ENCODE peak calls at places on chromosomes 5 and 9, in eight cellular contexts. C, D, E, W, A, Q, K and S are unnamed samples.

GRCh38 chr5:154162475-154163217 is 27.9 kb upstream of the GALNT10 start:
- DNase-seq in W (no peak), C (peak), A (peak), Q (no peak), D (peak), K (no peak), E (no peak), S (no peak)

GRCh38 chr9:90344013-90344412 is 298.6 kb downstream of the DIRAS2 start:
- DNase-seq in C (peak), D (no peak), Q (no peak), A (no peak), W (no peak), K (no peak), E (no peak), S (no peak)

GRCh38 chr9:110123364-110124095 is 84.4 kb downstream of the C9orf152 start:
- DNase-seq in E (no peak), W (no peak), D (no peak), Q (no peak), A (no peak), C (peak), K (no peak), S (no peak)

GRCh38 chr9:18941060-18941746 is 91.8 kb downstream of the SAXO1 start:
- DNase-seq in E (no peak), C (no peak), Q (no peak), A (no peak), K (no peak), D (no peak), W (no peak), S (no peak)

GRCh38 chr5:143145388-143145787 is 258.1 kb downstream of the NR3C1 start:
- DNase-seq in E (no peak), K (no peak), C (no peak), W (no peak), A (no peak), Q (no peak), D (no peak), S (no peak)

GRCh38 chr5:179285236-179285635 is 60.0 kb downstream of the ADAMTS2 start:
- DNase-seq in E (no peak), C (no peak), W (peak), K (no peak), A (peak), D (peak), Q (peak), S (no peak)

GRCh38 chr5:65141487-65141886 is 340.2 kb downstream of the ADAMTS6 start:
- DNase-seq in A (no peak), Q (no peak), C (peak), K (no peak), W (no peak), E (no peak), D (no peak), S (no peak)

GRCh38 chr9:37032713-37033112 is 1.4 kb downstream of the PAX5 start:
- DNase-seq in W (no peak), E (no peak), D (no peak), A (no peak), C (no peak), K (no peak), Q (no peak), S (no peak)

GRCh38 chr5:144183254-144183889 is 12.7 kb downstream of the KCTD16 start:
- DNase-seq in D (no peak), K (no peak), A (no peak), E (no peak), C (peak), Q (no peak), W (no peak), S (no peak)

GRCh38 chr5:141618030-141618803 is 583 bp downstream of the DIAPH1 start:
- DNase-seq in A (peak), W (peak), C (peak), Q (peak), E (peak), K (no peak), D (peak), S (no peak)

GRCh38 chr9:107375651-107376369 is 92.7 kb downstream of the RAD23B start:
- DNase-seq in Q (no peak), E (no peak), W (no peak), D (no peak), K (no peak), A (no peak), C (peak), S (no peak)

GRCh38 chr9:97895695-97896332 is 26.5 kb downstream of the TRMO start:
- DNase-seq in E (no peak), W (no peak), D (no peak), K (no peak), A (peak), C (peak), Q (no peak), S (no peak)

GRCh38 chr5:111135946-111136345 is 43.8 kb downstream of the WDR36 start:
- DNase-seq in A (no peak), E (no peak), K (peak), D (no peak), C (peak), W (no peak), Q (no peak), S (no peak)

GRCh38 chr5:132766020-132766805 is 10.8 kb downstream of the SEPTIN8 start:
- DNase-seq in W (no peak), E (no peak), A (no peak), C (no peak), D (no peak), K (no peak), Q (no peak), S (no peak)

GRCh38 chr9:93252781-93253530 is 69.0 kb downstream of the WNK2 start:
- DNase-seq in E (no peak), A (no peak), Q (no peak), W (peak), K (no peak), D (no peak), C (no peak), S (no peak)

GRCh38 chr5:112691758-112692157 is 45.9 kb upstream of the APC start:
- DNase-seq in D (no peak), C (peak), E (no peak), Q (no peak), W (no peak), K (no peak), A (peak), S (no peak)

GRCh38 chr9:109880276-109881169 is 100.5 kb downstream of the PALM2AKAP2 start:
- DNase-seq in Q (no peak), A (no peak), K (no peak), D (no peak), W (no peak), E (no peak), C (peak), S (no peak)

GRCh38 chr9:132008184-132008781 is 71.4 kb downstream of the MED27 start:
- DNase-seq in D (no peak), Q (no peak), W (no peak), C (peak), K (no peak), A (no peak), E (no peak), S (peak)

GRCh38 chr5:164672931-164673694 is 1167.7 kb downstream of the MAT2B start:
- DNase-seq in W (no peak), E (no peak), Q (no peak), C (peak), D (no peak), A (peak), K (no peak), S (no peak)

GRCh38 chr9:93357649-93358048 is 93.8 kb upstream of the FAM120A start:
- DNase-seq in E (no peak), D (no peak), Q (no peak), W (no peak), A (no peak), K (no peak), C (no peak), S (no peak)

GRCh38 chr5:149489605-149490037 is 61.6 kb downstream of the CSNK1A1 start:
- DNase-seq in E (no peak), D (peak), W (no peak), Q (no peak), A (no peak), K (no peak), C (peak), S (no peak)

GRCh38 chr9:29475471-29475870 is 1902.2 kb upstream of the C9orf72 start:
- DNase-seq in C (no peak), E (no peak), Q (no peak), D (no peak), A (no peak), K (no peak), W (no peak), S (no peak)

GRCh38 chr5:10828241-10828640 is 67.2 kb upstream of the DAP start:
- DNase-seq in E (no peak), Q (no peak), W (no peak), C (peak), A (no peak), K (no peak), D (no peak), S (no peak)

GRCh38 chr5:158234323-158235158 is 375.6 kb upstream of the CLINT1 start:
- DNase-seq in W (no peak), A (no peak), Q (no peak), D (no peak), E (no peak), C (peak), K (no peak), S (peak)

GRCh38 chr9:108708448-108708847 is 147.3 kb downstream of the ACTL7B start:
- DNase-seq in A (no peak), D (no peak), W (no peak), C (no peak), K (no peak), E (no peak), Q (no peak), S (no peak)

GRCh38 chr9:127390563-127390962 is 6.4 kb upstream of the SLC2A8 start:
- DNase-seq in E (no peak), Q (no peak), D (no peak), K (no peak), C (no peak), A (no peak), W (no peak), S (no peak)

GRCh38 chr5:57832873-57833272 is 350.3 kb upstream of the ACTBL2 start:
- DNase-seq in E (no peak), D (no peak), W (no peak), C (no peak), Q (no peak), A (no peak), K (no peak), S (no peak)

GRCh38 chr9:132160802-132161742 is 786 bp upstream of the NTNG2 start:
- DNase-seq in Q (no peak), W (peak), A (peak), C (peak), D (no peak), K (no peak), E (no peak), S (no peak)

GRCh38 chr5:112549127-112549526 is 130.1 kb upstream of the EPB41L4A start:
- DNase-seq in K (no peak), A (no peak), Q (no peak), D (no peak), W (no peak), C (no peak), E (no peak), S (no peak)

GRCh38 chr5:17056056-17056690 is 120.1 kb upstream of the MYO10 start:
- DNase-seq in K (no peak), E (no peak), A (no peak), D (no peak), C (peak), Q (no peak), W (no peak), S (no peak)

GRCh38 chr9:128420651-128421473 is at the start of gene CERCAM:
- DNase-seq in K (no peak), D (peak), C (peak), A (peak), W (peak), Q (no peak), E (no peak), S (no peak)

GRCh38 chr9:122808141-122808540 is 8.2 kb downstream of the OR1K1 start:
- DNase-seq in D (no peak), C (no peak), A (no peak), W (no peak), K (no peak), Q (no peak), E (no peak), S (no peak)

GRCh38 chr5:151219789-151220188 is 4.1 kb downstream of the CCDC69 start:
- DNase-seq in E (no peak), W (no peak), D (no peak), Q (no peak), C (no peak), A (no peak), K (no peak), S (no peak)

GRCh38 chr5:151216781-151217180 is 7.1 kb downstream of the CCDC69 start:
- DNase-seq in C (no peak), K (no peak), A (no peak), W (no peak), E (no peak), D (no peak), Q (no peak), S (no peak)

GRCh38 chr5:151215546-151215880 is 8.4 kb downstream of the CCDC69 start:
- DNase-seq in K (no peak), C (no peak), Q (no peak), E (no peak), A (no peak), W (no peak), D (no peak), S (no peak)

GRCh38 chr5:151219138-151219537 is 4.8 kb downstream of the CCDC69 start:
- DNase-seq in K (no peak), W (no peak), C (no peak), Q (no peak), D (no peak), A (no peak), E (no peak), S (no peak)

DNA sequence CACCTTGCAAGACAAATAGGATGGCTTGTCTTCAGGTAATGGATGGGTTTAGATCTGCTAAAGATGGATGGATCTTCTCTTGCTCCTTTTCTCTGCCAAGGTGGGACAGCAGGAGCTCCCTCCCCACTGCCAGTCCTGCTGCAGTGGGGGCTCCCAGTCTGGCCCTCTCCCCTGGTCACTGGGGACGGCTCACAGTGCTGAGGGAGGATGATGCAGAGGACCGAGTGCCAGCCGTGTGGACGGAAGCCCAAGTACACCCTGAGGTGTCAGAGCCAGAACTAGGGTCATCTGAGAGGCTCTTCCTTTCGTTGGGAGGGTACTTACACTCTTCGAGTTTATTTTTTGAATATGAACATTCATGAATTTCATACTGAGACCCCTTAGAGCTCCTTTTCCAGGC is 5.7 kb downstream of the CCDC69 start:
- DNase-seq in K (no peak), W (no peak), E (no peak), C (no peak), Q (no peak), D (no peak), A (no peak), S (no peak)
- H3K4me3 ChIP-seq in K (no peak), W (no peak), E (no peak), C (no peak), Q (no peak), D (no peak), A (no peak), S (no peak)

DNA sequence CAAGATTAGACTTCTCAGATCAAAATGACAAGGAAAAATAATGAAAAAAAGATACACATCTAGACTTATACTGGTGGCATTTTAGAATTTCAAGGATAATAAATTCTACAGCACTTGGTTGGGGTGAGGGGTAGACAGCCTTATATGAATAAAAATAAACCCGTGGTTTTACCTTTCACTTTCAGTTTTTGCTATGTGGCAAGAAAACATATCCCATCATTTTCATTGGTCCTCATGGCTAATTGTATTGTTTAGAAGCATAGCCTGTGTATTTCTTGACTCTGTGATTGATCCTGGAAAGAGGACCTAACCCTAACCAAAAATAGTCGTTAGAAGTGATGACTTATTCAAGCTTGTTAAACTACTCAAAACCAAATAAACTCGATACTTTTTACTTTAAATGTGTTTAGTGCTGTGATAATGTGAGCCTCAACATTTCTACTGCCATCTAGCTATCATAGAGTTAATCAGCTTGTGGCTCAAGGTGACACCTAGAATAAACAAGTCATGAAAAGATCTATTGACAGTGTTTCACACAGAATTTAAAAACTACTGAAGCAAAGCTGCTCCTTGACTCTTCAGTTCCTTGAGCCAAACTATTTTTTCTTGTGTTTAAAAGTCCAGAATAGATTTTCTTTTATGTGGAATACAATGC is 153.3 kb upstream of the IZUMO3 start:
- DNase-seq in A (no peak), E (no peak), Q (no peak), W (no peak), C (no peak), D (no peak), K (no peak), S (no peak)
- H3K4me3 ChIP-seq in A (no peak), E (peak), Q (no peak), W (no peak), C (no peak), D (no peak), K (no peak), S (peak)

DNA sequence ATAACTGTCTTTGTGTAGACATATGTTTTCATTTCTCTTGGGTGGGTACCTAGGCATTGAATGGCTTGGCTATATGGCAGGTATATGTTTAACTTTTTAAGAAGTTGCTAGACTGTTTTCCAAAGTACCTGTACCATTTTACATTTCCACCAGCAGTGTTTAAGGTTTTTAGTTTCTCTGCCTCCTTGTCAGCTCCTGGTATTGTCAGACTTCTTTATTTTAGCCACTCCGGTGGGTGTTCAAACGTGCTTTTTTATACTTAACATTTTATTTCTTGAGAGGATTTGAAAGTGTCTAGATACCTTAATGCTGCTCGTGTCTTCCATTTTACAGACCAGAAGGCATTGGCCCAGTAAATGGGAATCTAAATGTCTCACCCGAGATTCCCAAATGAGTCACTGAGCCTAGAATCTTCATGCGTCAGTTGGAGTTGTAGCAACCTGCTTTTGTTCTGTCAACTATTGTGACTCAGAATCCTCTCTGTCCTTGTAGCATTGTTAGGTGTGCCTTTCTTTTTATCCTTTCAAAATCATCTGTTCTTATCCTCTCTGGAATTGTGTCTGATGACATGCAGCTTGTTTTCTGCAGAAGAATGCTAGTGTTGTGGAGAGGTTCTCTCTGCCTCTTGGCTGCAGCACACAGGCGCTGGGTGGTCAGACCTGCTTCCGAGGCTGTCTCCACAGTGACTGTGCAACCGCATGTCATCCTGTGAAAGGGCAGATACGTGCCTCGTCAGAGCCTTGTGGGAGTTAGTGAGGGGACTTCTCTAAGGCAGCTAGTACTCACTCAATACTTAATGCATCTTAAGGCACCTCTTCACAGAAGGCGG is 291.8 kb downstream of the AOPEP start:
- DNase-seq in W (peak), A (no peak), C (peak), Q (peak), K (peak), D (no peak), E (no peak), S (peak)
- H3K4me3 ChIP-seq in W (peak), A (no peak), C (no peak), Q (peak), K (no peak), D (no peak), E (no peak), S (no peak)

DNA sequence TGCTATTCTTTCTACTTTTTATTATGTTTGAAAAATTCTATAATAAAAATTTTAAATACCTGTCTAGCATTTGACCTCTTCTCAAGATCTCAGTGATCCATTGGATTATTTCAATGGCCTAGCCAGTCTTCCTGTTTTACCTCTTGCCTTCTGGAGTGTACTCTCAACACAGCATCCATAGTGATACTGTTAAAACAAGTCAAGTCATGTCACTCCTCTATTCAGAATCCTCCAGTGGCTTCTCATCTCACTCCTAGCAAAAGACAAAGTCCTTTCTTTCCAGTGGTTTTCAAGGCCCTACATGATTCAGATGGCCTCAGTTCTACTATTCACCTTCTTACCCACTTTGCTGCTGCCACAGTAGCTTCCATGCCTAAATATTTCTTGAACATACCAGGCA is 1.8 kb downstream of the MARVELD2 start:
- DNase-seq in Q (no peak), D (no peak), C (no peak), W (no peak), K (no peak), E (no peak), A (no peak), S (no peak)
- H3K4me3 ChIP-seq in Q (no peak), D (no peak), C (no peak), W (no peak), K (no peak), E (no peak), A (no peak), S (no peak)

GRCh38 chr5:80189201-80189600 is 66.6 kb downstream of the SERINC5 start:
- DNase-seq in A (no peak), W (no peak), Q (no peak), K (no peak), D (no peak), E (no peak), C (no peak), S (no peak)
- H3K4me3 ChIP-seq in A (no peak), W (no peak), Q (no peak), K (no peak), D (peak), E (peak), C (no peak), S (no peak)

GRCh38 chr9:81608289-81608657 is 81.1 kb downstream of the TLE1 start:
- DNase-seq in D (no peak), A (no peak), K (no peak), W (no peak), Q (no peak), C (no peak), E (no peak), S (no peak)

GRCh38 chr9:81609782-81610738 is 79.3 kb downstream of the TLE1 start:
- DNase-seq in C (no peak), D (no peak), E (no peak), A (no peak), Q (no peak), K (no peak), W (peak), S (no peak)

GRCh38 chr9:81611664-81612063 is 77.7 kb downstream of the TLE1 start:
- DNase-seq in D (no peak), K (no peak), E (no peak), C (no peak), Q (no peak), W (peak), A (no peak), S (no peak)

GRCh38 chr9:81613002-81613750 is 76.2 kb downstream of the TLE1 start:
- DNase-seq in A (peak), D (peak), E (no peak), W (peak), C (peak), K (peak), Q (peak), S (peak)

DNA sequence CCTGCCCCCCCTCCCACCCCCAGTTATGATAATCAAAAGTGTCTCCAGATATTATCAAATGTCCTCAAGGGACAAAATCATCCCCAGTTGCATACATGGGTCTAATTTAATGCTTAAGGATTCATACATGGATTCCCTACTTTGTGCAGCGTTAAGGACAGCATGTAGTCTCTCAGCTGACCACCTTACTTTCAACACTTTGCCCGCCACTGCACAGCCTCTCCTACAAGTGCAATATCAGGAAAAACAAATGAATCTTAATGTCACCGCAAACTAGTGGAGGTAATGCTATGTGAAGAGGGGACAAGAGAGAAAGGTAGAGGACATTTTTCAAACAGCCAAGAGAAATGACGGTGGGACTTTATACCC is 78.6 kb downstream of the TLE1 start:
- DNase-seq in A (no peak), W (no peak), E (no peak), K (no peak), C (no peak), Q (no peak), D (no peak), S (no peak)
- H3K4me3 ChIP-seq in A (no peak), W (no peak), E (no peak), K (no peak), C (no peak), Q (no peak), D (no peak), S (no peak)

GRCh38 chr5:35926389-35927051 is 11.9 kb downstream of the CAPSL start:
- DNase-seq in K (peak), C (peak), A (peak), E (no peak), D (peak), Q (no peak), W (no peak), S (peak)
- H3K4me3 ChIP-seq in K (no peak), C (peak), A (no peak), E (peak), D (no peak), Q (no peak), W (no peak), S (no peak)